ENCODE peak calls at places on chromosomes 11 and 22, in nine cellular contexts. One of them, this sample, is unnamed.

GRCh38 chr11:9629064-9629463 is 34.8 kb upstream of the SWAP70 start:
- DNase-seq in IMR-90: no peak
- DNase-seq in neuronal stem cell: no peak
- DNase-seq in GM23248: no peak
- DNase-seq in HCT116: no peak
- DNase-seq in colonic mucosa: no peak
- DNase-seq in K562: no peak
- DNase-seq in MM.1S: no peak
- DNase-seq in fibroblast of lung: no peak
- DNase-seq in this sample: no peak

GRCh38 chr11:20712912-20713311 is 43.5 kb downstream of the NELL1 start:
- DNase-seq in IMR-90: no peak
- DNase-seq in neuronal stem cell: no peak
- DNase-seq in GM23248: no peak
- DNase-seq in HCT116: no peak
- DNase-seq in colonic mucosa: no peak
- DNase-seq in K562: no peak
- DNase-seq in MM.1S: no peak
- DNase-seq in fibroblast of lung: no peak
- DNase-seq in this sample: no peak

GRCh38 chr11:95593101-95593500 is 196.5 kb downstream of the FAM76B start:
- DNase-seq in IMR-90: peak; percentile 40
- DNase-seq in neuronal stem cell: no peak
- DNase-seq in GM23248: peak; percentile 40
- DNase-seq in HCT116: no peak
- DNase-seq in colonic mucosa: no peak
- DNase-seq in K562: no peak
- DNase-seq in MM.1S: no peak
- DNase-seq in fibroblast of lung: peak; percentile 70
- DNase-seq in this sample: no peak

GRCh38 chr11:72662036-72662435 is 12.2 kb downstream of the PDE2A start:
- DNase-seq in IMR-90: no peak
- DNase-seq in neuronal stem cell: no peak
- DNase-seq in GM23248: no peak
- DNase-seq in HCT116: no peak
- DNase-seq in colonic mucosa: no peak
- DNase-seq in K562: no peak
- DNase-seq in MM.1S: no peak
- DNase-seq in fibroblast of lung: no peak
- DNase-seq in this sample: no peak

GRCh38 chr11:122109932-122110331 is 6.1 kb downstream of the BLID start:
- DNase-seq in IMR-90: no peak
- DNase-seq in neuronal stem cell: no peak
- DNase-seq in GM23248: no peak
- DNase-seq in HCT116: no peak
- DNase-seq in colonic mucosa: no peak
- DNase-seq in K562: no peak
- DNase-seq in MM.1S: no peak
- DNase-seq in fibroblast of lung: no peak
- DNase-seq in this sample: no peak

GRCh38 chr11:6705905-6706535 is 22.9 kb upstream of the MRPL17 start:
- DNase-seq in IMR-90: peak; percentile 63
- DNase-seq in neuronal stem cell: peak; percentile 41
- DNase-seq in GM23248: peak; percentile 79
- DNase-seq in HCT116: no peak
- DNase-seq in colonic mucosa: peak; percentile 47
- DNase-seq in K562: peak; percentile 64
- DNase-seq in MM.1S: peak; percentile 45
- DNase-seq in fibroblast of lung: peak; percentile 37
- DNase-seq in this sample: peak; percentile 73

GRCh38 chr22:19872779-19873137 is 18.1 kb upstream of the GNB1L start:
- DNase-seq in IMR-90: no peak
- DNase-seq in neuronal stem cell: no peak
- DNase-seq in GM23248: no peak
- DNase-seq in HCT116: no peak
- DNase-seq in colonic mucosa: peak; percentile 55
- DNase-seq in K562: no peak
- DNase-seq in MM.1S: no peak
- DNase-seq in fibroblast of lung: no peak
- DNase-seq in this sample: no peak

GRCh38 chr11:12968101-12968500 is 41.0 kb upstream of the RASSF10 start:
- DNase-seq in IMR-90: no peak
- DNase-seq in neuronal stem cell: no peak
- DNase-seq in GM23248: no peak
- DNase-seq in HCT116: no peak
- DNase-seq in colonic mucosa: no peak
- DNase-seq in K562: no peak
- DNase-seq in MM.1S: no peak
- DNase-seq in fibroblast of lung: no peak
- DNase-seq in this sample: no peak

GRCh38 chr11:64880240-64881001 is 2.0 kb upstream of the EHD1 start:
- DNase-seq in IMR-90: no peak
- DNase-seq in neuronal stem cell: no peak
- DNase-seq in GM23248: no peak
- DNase-seq in HCT116: no peak
- DNase-seq in colonic mucosa: no peak
- DNase-seq in K562: no peak
- DNase-seq in MM.1S: peak; percentile 66
- DNase-seq in fibroblast of lung: no peak
- DNase-seq in this sample: no peak

GRCh38 chr22:30004689-30005088 is 75.6 kb upstream of the HORMAD2 start:
- DNase-seq in IMR-90: no peak
- DNase-seq in neuronal stem cell: no peak
- DNase-seq in GM23248: peak; percentile 43
- DNase-seq in HCT116: no peak
- DNase-seq in colonic mucosa: no peak
- DNase-seq in K562: no peak
- DNase-seq in MM.1S: no peak
- DNase-seq in fibroblast of lung: peak; percentile 19
- DNase-seq in this sample: no peak

GRCh38 chr11:126720539-126721235 is 279.9 kb downstream of the KIRREL3 start:
- DNase-seq in IMR-90: no peak
- DNase-seq in neuronal stem cell: no peak
- DNase-seq in GM23248: peak; percentile 39
- DNase-seq in HCT116: no peak
- DNase-seq in colonic mucosa: no peak
- DNase-seq in K562: no peak
- DNase-seq in MM.1S: no peak
- DNase-seq in fibroblast of lung: peak; percentile 21
- DNase-seq in this sample: no peak

GRCh38 chr11:114262681-114263509 is 33.3 kb upstream of the NNMT start:
- DNase-seq in IMR-90: peak; percentile 54
- DNase-seq in neuronal stem cell: no peak
- DNase-seq in GM23248: peak; percentile 80
- DNase-seq in HCT116: peak; percentile 26
- DNase-seq in colonic mucosa: no peak
- DNase-seq in K562: peak; percentile 68
- DNase-seq in MM.1S: peak; percentile 27
- DNase-seq in fibroblast of lung: peak; percentile 36
- DNase-seq in this sample: peak; percentile 77

GRCh38 chr11:7672960-7673723 is at the start of gene CYB5R2:
- DNase-seq in IMR-90: peak; percentile 5
- DNase-seq in neuronal stem cell: peak; percentile 59
- DNase-seq in GM23248: peak; percentile 78
- DNase-seq in HCT116: peak; percentile 13
- DNase-seq in colonic mucosa: peak; percentile 85
- DNase-seq in K562: peak; percentile 65
- DNase-seq in MM.1S: no peak
- DNase-seq in fibroblast of lung: peak; percentile 16
- DNase-seq in this sample: peak; percentile 83

GRCh38 chr11:69696749-69697488 is 6.9 kb downstream of the FGF19 start:
- DNase-seq in IMR-90: no peak
- DNase-seq in neuronal stem cell: no peak
- DNase-seq in GM23248: no peak
- DNase-seq in HCT116: no peak
- DNase-seq in colonic mucosa: no peak
- DNase-seq in K562: no peak
- DNase-seq in MM.1S: no peak
- DNase-seq in fibroblast of lung: no peak
- DNase-seq in this sample: peak; percentile 55
- H3K9ac ChIP-seq in IMR-90: no peak overlapping the region
- H3K9ac ChIP-seq in neuronal stem cell: no peak overlapping the region
- H3K9ac ChIP-seq in GM23248: no peak overlapping the region
- H3K9ac ChIP-seq in HCT116: no peak overlapping the region
- H3K9ac ChIP-seq in colonic mucosa: no peak overlapping the region
- H3K9ac ChIP-seq in K562: no peak overlapping the region
- H3K9ac ChIP-seq in MM.1S: no peak overlapping the region
- H3K9ac ChIP-seq in fibroblast of lung: no peak overlapping the region
- H3K9ac ChIP-seq in this sample: no peak overlapping the region

DNA sequence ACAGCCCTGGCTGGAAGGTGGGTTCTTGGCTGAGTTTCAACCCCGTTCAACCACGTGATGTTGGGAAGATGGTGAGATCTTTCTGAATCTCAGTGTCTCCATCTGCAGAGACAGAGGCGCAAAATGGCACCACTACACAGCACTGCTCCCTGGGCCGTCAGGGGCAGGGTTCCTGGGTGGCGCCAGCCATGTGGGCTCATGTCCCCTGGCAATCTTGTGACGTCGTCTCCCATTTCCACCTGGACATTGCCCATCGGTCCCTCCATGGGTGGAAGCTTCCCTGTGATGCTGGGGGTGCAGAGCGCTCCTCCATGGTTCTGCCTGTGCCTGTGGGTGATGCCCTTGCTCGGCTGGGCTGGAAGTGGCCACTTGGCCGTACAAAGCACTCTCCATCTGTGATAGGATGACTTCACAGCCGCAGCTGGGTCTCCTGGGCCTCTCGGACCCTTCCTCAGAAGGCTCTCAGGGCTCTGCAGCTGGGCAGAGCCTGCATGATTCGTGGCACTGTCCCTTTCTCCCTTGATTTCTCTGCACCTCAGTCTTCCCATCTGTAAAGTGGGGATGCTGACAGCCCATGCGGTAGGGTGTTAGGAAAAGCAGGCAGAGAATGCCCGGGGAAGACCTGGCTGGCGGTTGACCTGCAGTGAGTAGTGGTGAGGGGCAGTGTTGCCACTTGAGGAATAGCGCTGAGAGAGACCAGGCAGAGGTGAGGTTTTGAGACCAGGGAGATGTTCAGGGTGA is 35.2 kb downstream of the SMIM38 start:
- DNase-seq in IMR-90: no peak
- DNase-seq in neuronal stem cell: no peak
- DNase-seq in GM23248: no peak
- DNase-seq in HCT116: no peak
- DNase-seq in colonic mucosa: no peak
- DNase-seq in K562: no peak
- DNase-seq in MM.1S: no peak
- DNase-seq in fibroblast of lung: no peak
- DNase-seq in this sample: no peak
- H3K9ac ChIP-seq in IMR-90: no peak overlapping the region
- H3K9ac ChIP-seq in neuronal stem cell: no peak overlapping the region
- H3K9ac ChIP-seq in GM23248: no peak overlapping the region
- H3K9ac ChIP-seq in HCT116: no peak overlapping the region
- H3K9ac ChIP-seq in colonic mucosa: no peak overlapping the region
- H3K9ac ChIP-seq in K562: no peak overlapping the region
- H3K9ac ChIP-seq in MM.1S: no peak overlapping the region
- H3K9ac ChIP-seq in fibroblast of lung: no peak overlapping the region
- H3K9ac ChIP-seq in this sample: no peak overlapping the region

GRCh38 chr22:21941921-21942320 is 10.7 kb downstream of the PPM1F start:
- DNase-seq in IMR-90: no peak
- DNase-seq in neuronal stem cell: no peak
- DNase-seq in GM23248: no peak
- DNase-seq in HCT116: no peak
- DNase-seq in colonic mucosa: no peak
- DNase-seq in K562: no peak
- DNase-seq in MM.1S: no peak
- DNase-seq in fibroblast of lung: no peak
- DNase-seq in this sample: no peak

GRCh38 chr22:21945453-21946261 is 7.0 kb downstream of the PPM1F start:
- DNase-seq in IMR-90: no peak
- DNase-seq in neuronal stem cell: no peak
- DNase-seq in GM23248: no peak
- DNase-seq in HCT116: no peak
- DNase-seq in colonic mucosa: no peak
- DNase-seq in K562: no peak
- DNase-seq in MM.1S: no peak
- DNase-seq in fibroblast of lung: no peak
- DNase-seq in this sample: no peak

GRCh38 chr22:21942407-21942895 is 10.2 kb downstream of the PPM1F start:
- DNase-seq in IMR-90: peak; percentile 88
- DNase-seq in neuronal stem cell: no peak
- DNase-seq in GM23248: peak; percentile 94
- DNase-seq in HCT116: peak; percentile 44
- DNase-seq in colonic mucosa: peak; percentile 44
- DNase-seq in K562: no peak
- DNase-seq in MM.1S: no peak
- DNase-seq in fibroblast of lung: peak; percentile 91
- DNase-seq in this sample: no peak

GRCh38 chr22:21942939-21943338 is 9.7 kb downstream of the PPM1F start:
- DNase-seq in IMR-90: no peak
- DNase-seq in neuronal stem cell: no peak
- DNase-seq in GM23248: no peak
- DNase-seq in HCT116: no peak
- DNase-seq in colonic mucosa: no peak
- DNase-seq in K562: no peak
- DNase-seq in MM.1S: no peak
- DNase-seq in fibroblast of lung: no peak
- DNase-seq in this sample: no peak

DNA sequence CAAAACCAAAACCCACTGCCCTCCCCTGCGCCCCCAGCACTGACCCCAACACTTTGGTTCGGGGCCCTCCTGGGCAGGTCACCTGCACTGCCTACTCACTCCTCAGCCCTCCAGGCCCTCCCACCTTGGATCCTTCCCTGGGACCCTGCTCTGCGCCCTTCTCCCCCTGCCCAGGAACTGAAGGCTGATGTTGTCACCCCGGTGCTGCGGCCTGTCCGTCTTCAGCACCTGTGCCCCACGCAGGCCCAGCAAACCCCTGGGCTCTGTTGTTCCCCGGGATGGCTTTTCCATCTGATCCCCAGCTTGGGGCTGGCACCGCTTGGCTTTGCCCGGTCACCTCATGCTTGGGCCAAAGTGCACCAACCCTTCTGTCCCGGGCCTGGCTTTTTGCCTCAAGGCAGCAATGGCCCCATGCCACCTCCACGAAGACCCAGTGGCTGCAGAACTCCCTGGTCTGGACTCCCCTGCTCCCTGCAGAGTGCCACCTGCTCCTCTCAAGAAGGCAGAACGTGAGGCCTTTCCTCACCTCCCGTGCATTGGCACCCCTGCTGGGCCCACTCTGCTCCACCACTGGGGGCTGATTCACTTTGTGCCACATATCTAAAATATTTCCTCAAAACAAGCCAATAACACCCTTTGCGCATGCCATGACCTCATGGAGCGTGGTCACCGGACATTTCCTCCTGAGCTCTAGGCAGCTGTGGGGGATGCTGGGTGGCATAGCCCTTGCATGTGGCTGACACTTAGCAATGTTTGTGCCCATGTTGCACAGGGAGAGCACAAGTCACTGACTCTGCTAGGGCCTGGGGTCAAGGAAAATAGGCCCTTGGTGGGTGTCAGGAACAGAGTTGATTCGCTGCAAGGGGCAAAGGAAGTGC is 8.8 kb downstream of the PPM1F start:
- DNase-seq in IMR-90: no peak
- DNase-seq in neuronal stem cell: no peak
- DNase-seq in GM23248: no peak
- DNase-seq in HCT116: no peak
- DNase-seq in colonic mucosa: no peak
- DNase-seq in K562: no peak
- DNase-seq in MM.1S: no peak
- DNase-seq in fibroblast of lung: no peak
- DNase-seq in this sample: no peak
- H3K9ac ChIP-seq in IMR-90: no peak overlapping the region
- H3K9ac ChIP-seq in neuronal stem cell: no peak overlapping the region
- H3K9ac ChIP-seq in GM23248: no peak overlapping the region
- H3K9ac ChIP-seq in HCT116: no peak overlapping the region
- H3K9ac ChIP-seq in colonic mucosa: peak overlapping the region; percentile 7
- H3K9ac ChIP-seq in K562: peak overlapping the region; percentile 24
- H3K9ac ChIP-seq in MM.1S: no peak overlapping the region
- H3K9ac ChIP-seq in fibroblast of lung: no peak overlapping the region
- H3K9ac ChIP-seq in this sample: no peak overlapping the region

GRCh38 chr11:67301313-67301921 is 1.9 kb upstream of the SSH3 start:
- DNase-seq in IMR-90: no peak
- DNase-seq in neuronal stem cell: no peak
- DNase-seq in GM23248: no peak
- DNase-seq in HCT116: no peak
- DNase-seq in colonic mucosa: peak; percentile 24
- DNase-seq in K562: no peak
- DNase-seq in MM.1S: no peak
- DNase-seq in fibroblast of lung: no peak
- DNase-seq in this sample: no peak
- H3K9ac ChIP-seq in IMR-90: no peak overlapping the region
- H3K9ac ChIP-seq in neuronal stem cell: no peak overlapping the region
- H3K9ac ChIP-seq in GM23248: no peak overlapping the region
- H3K9ac ChIP-seq in HCT116: no peak overlapping the region
- H3K9ac ChIP-seq in colonic mucosa: no peak overlapping the region
- H3K9ac ChIP-seq in K562: no peak overlapping the region
- H3K9ac ChIP-seq in MM.1S: no peak overlapping the region
- H3K9ac ChIP-seq in fibroblast of lung: no peak overlapping the region
- H3K9ac ChIP-seq in this sample: no peak overlapping the region